ENCODE peak calls at places on chromosomes 4 and X, in five cellular contexts. I, H, K, R and N are unnamed samples.

GRCh38 chr4:80540785-80541469 is 205.4 kb downstream of the CFAP299 start:
- DNase-seq in I (no peak), H (no peak), K (no peak), R (no peak), N (no peak)

GRCh38 chrX:3815896-3816664 is 102.6 kb upstream of the PRKX start:
- DNase-seq in I (peak), H (peak), K (peak), R (peak), N (peak)

GRCh38 chrX:71440401-71440800 is 74.2 kb downstream of the TAF1 start:
- DNase-seq in I (no peak), H (no peak), K (no peak), R (no peak), N (no peak)

GRCh38 chrX:39144323-39144722 is 343.1 kb downstream of the MID1IP1 start:
- DNase-seq in I (no peak), H (no peak), K (no peak), R (no peak), N (no peak)

GRCh38 chr4:13980317-13980716 is 352.8 kb upstream of the BOD1L1 start:
- DNase-seq in I (no peak), H (no peak), K (no peak), R (no peak), N (no peak)

GRCh38 chr4:80202190-80202711 is 4.9 kb downstream of the PRDM8 start:
- DNase-seq in I (peak), H (peak), K (no peak), R (peak), N (peak)

GRCh38 chrX:13196778-13197177 is 123.1 kb downstream of the ATXN3L start:
- DNase-seq in I (no peak), H (no peak), K (no peak), R (no peak), N (no peak)

GRCh38 chr4:150068300-150068699 is 9.9 kb upstream of the DCLK2 start:
- DNase-seq in I (no peak), H (no peak), K (no peak), R (no peak), N (no peak)

GRCh38 chr4:40234519-40235039 is 37.7 kb downstream of the RHOH start:
- DNase-seq in I (no peak), H (no peak), K (no peak), R (no peak), N (no peak)

GRCh38 chrX:32448320-32448719 is 763.0 kb downstream of the DMD start:
- DNase-seq in I (no peak), H (no peak), K (no peak), R (no peak), N (no peak)

GRCh38 chr4:145034727-145035211 is 63.2 kb downstream of the ANAPC10 start:
- DNase-seq in I (no peak), H (no peak), K (peak), R (no peak), N (no peak)

GRCh38 chr4:145530662-145531061 is 49.0 kb downstream of the SMAD1 start:
- DNase-seq in I (no peak), H (no peak), K (no peak), R (no peak), N (no peak)

GRCh38 chr4:2127609-2128300 is 68.6 kb downstream of the NAT8L start:
- DNase-seq in I (no peak), H (no peak), K (no peak), R (no peak), N (no peak)

GRCh38 chr4:65669008-65669971 is 999 bp downstream of the EPHA5 start:
- DNase-seq in I (no peak), H (peak), K (no peak), R (no peak), N (peak)

GRCh38 chr4:2860391-2861348 is 17.0 kb downstream of the ADD1 start:
- DNase-seq in I (no peak), H (peak), K (no peak), R (peak), N (no peak)

GRCh38 chrX:16851421-16851820 is 18.7 kb downstream of the RBBP7 start:
- DNase-seq in I (no peak), H (no peak), K (no peak), R (no peak), N (no peak)

GRCh38 chrX:130103605-130104004 is 6.7 kb downstream of the ELF4 start:
- DNase-seq in I (no peak), H (no peak), K (no peak), R (no peak), N (no peak)

GRCh38 chrX:130105226-130105625 is 5.1 kb downstream of the ELF4 start:
- DNase-seq in I (no peak), H (no peak), K (no peak), R (no peak), N (no peak)

GRCh38 chrX:130109429-130110378 is 593 bp downstream of the ELF4 start:
- DNase-seq in I (no peak), H (peak), K (no peak), R (no peak), N (no peak)

GRCh38 chrX:130108647-130109428 is 1.5 kb downstream of the ELF4 start:
- DNase-seq in I (no peak), H (peak), K (no peak), R (peak), N (no peak)

DNA sequence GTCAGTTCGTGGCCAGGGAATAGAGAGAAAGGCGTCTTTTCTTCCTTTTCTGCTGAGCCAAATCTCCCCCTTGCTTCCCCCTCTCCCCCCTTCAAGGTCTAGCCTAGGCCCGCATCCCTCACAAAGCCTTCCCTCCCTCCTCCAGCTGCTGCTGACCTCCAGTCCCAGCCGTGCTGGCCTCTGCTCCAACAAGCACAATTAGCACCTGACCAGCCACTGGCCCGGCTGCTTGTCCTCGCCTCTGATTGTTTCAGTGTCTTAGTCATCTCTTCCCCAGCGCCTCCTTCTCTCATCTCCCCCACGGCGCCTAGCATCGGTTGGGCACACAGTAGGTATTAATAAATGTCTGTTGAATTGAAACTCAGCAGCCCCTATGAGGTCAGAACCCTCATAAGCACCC is 4.2 kb downstream of the ELF4 start:
- DNase-seq in I (no peak), H (no peak), K (no peak), R (peak), N (no peak)
- H3K27ac ChIP-seq in I (no peak), H (no peak), K (no peak), R (peak), N (no peak)

GRCh38 chr4:151951727-151952078 is 190.9 kb upstream of the GATB start:
- DNase-seq in I (no peak), H (no peak), K (no peak), R (no peak), N (no peak)
- H3K27ac ChIP-seq in I (no peak), H (no peak), K (no peak), R (no peak), N (no peak)

GRCh38 chrX:74242484-74243138 is 61.4 kb upstream of the ZCCHC13 start:
- DNase-seq in I (no peak), H (no peak), K (no peak), R (no peak), N (no peak)

GRCh38 chrX:74248889-74249288 is 55.1 kb upstream of the ZCCHC13 start:
- DNase-seq in I (no peak), H (no peak), K (no peak), R (peak), N (no peak)

GRCh38 chrX:74250574-74250973 is 53.4 kb upstream of the ZCCHC13 start:
- DNase-seq in I (no peak), H (no peak), K (no peak), R (no peak), N (no peak)

GRCh38 chrX:74249963-74250362 is 54.0 kb upstream of the ZCCHC13 start:
- DNase-seq in I (no peak), H (no peak), K (no peak), R (no peak), N (no peak)

GRCh38 chrX:74246524-74246923 is 57.5 kb upstream of the ZCCHC13 start:
- DNase-seq in I (no peak), H (no peak), K (no peak), R (no peak), N (no peak)
- H3K27ac ChIP-seq in I (no peak), H (no peak), K (no peak), R (no peak), N (no peak)

DNA sequence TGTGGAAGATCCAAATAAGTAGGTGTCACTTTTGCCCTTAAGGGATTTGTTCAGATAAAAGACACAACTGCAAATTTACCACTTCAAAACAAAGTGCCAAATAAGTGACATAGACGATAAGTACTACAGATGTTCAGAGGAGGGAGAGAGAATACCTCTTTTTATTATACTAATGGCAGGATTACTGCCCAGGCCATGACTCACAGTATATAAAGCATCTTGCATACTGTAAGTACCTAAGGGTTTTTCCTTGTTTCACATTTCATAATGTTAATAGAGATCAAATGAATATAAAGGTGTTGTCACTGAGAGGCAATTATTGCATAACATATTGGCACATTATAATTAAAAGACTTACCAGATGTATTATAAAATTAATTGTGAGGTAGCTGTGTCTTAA is 46.4 kb downstream of the PTPN13 start:
- DNase-seq in I (no peak), H (no peak), K (no peak), R (no peak), N (no peak)
- H3K27ac ChIP-seq in I (no peak), H (no peak), K (no peak), R (no peak), N (no peak)

GRCh38 chr4:52825311-52826090 is 36.6 kb upstream of the RASL11B start:
- DNase-seq in I (no peak), H (no peak), K (peak), R (no peak), N (no peak)
- H3K27ac ChIP-seq in I (no peak), H (peak), K (no peak), R (peak), N (no peak)

GRCh38 chr4:147965873-147966272 is 234.0 kb downstream of the ARHGAP10 start:
- DNase-seq in I (no peak), H (no peak), K (no peak), R (no peak), N (no peak)
- H3K27ac ChIP-seq in I (no peak), H (no peak), K (no peak), R (no peak), N (no peak)

DNA sequence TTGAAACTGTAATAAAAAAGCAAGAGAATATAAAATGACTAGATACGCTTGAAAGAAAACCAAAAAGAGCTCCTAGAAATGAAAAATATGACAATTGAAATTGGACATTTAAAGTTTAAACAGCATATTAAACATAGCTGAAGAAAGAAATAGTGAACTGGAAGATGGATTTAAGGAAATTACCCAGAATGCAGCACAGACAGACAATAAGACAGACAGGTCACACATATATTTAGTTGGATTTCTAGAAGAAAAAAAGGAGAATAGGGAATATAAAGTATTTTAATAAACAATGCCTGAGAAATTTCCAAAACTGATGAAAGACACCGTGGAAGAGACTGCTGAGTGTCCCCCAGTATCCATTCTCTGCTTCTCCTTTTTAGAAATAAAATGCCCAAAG is 6.6 kb downstream of the DUSP9 start:
- DNase-seq in I (no peak), H (no peak), K (no peak), R (no peak), N (no peak)
- H3K27ac ChIP-seq in I (no peak), H (no peak), K (no peak), R (no peak), N (no peak)

DNA sequence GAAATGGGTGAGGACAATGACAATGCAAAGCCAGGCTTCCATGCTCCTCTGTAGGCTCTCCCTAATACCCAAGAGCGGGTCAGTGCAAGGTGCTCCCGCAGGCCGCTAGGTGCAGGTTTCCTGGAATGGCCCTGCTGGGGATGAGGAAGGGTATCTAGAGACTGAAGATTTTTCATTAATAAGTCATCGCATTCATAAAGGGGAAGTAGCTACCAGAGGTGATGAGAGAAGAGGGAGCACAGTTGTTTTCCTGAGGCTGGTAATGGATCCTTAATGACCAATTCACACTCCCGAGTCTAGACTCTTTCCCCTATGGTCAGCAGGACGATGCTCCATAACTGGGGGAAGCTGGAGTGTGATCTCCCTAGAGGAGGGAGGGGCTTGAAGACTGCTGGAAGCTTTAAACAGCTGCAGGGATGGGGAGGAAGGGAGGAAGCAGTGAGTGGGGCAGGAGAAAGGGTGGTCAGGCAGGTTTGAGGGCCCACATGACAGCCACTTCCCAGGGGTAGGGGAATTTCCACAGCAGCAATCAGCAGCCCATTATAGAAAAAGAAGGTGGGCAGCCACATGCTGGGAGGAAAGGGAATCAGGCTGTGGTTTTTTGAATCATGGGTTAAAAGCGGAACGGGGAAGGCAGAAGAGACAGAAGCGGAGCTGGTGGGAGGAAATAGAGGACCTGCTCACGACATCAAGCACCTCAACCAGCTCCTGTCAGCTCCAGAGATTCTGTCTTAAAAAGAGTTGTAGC is 10.2 kb upstream of the ATP6AP2 start:
- DNase-seq in I (no peak), H (no peak), K (no peak), R (no peak), N (no peak)
- H3K27ac ChIP-seq in I (no peak), H (no peak), K (no peak), R (no peak), N (no peak)

GRCh38 chr4:100736651-100737450 is 219.0 kb upstream of the EMCN start:
- DNase-seq in I (peak), H (no peak), K (peak), R (no peak), N (no peak)
- H3K27ac ChIP-seq in I (no peak), H (peak), K (no peak), R (peak), N (no peak)

GRCh38 chrX:43615677-43616076 is 40.4 kb upstream of the MAOA start:
- DNase-seq in I (no peak), H (no peak), K (no peak), R (no peak), N (no peak)
- H3K27ac ChIP-seq in I (no peak), H (no peak), K (no peak), R (peak), N (peak)